ENCODE peak calls at places on chromosomes 3 and 15, in six cellular contexts. One of them, this sample, is unnamed.

GRCh38 chr15:70880781-70881180 is 11.5 kb downstream of the THAP10 start:
- DNase-seq in AG10803: no peak
- DNase-seq in fibroblast of villous mesenchyme: no peak
- DNase-seq in PC-3: peak
- DNase-seq in fibroblast of lung: no peak
- DNase-seq in HepG2: no peak
- DNase-seq in this sample: peak

GRCh38 chr3:70360985-70361384 is 48.5 kb upstream of the MDFIC2 start:
- DNase-seq in AG10803: peak
- DNase-seq in fibroblast of villous mesenchyme: peak
- DNase-seq in PC-3: peak
- DNase-seq in fibroblast of lung: peak
- DNase-seq in HepG2: no peak
- DNase-seq in this sample: peak

GRCh38 chr3:51873253-51873766 is 2.1 kb downstream of the IQCF5 start:
- DNase-seq in AG10803: no peak
- DNase-seq in fibroblast of villous mesenchyme: no peak
- DNase-seq in PC-3: no peak
- DNase-seq in fibroblast of lung: no peak
- DNase-seq in HepG2: no peak
- DNase-seq in this sample: no peak

GRCh38 chr3:193174137-193174536 is 66.9 kb upstream of the PLAAT1 start:
- DNase-seq in AG10803: no peak
- DNase-seq in fibroblast of villous mesenchyme: no peak
- DNase-seq in PC-3: no peak
- DNase-seq in fibroblast of lung: no peak
- DNase-seq in HepG2: no peak
- DNase-seq in this sample: no peak

GRCh38 chr3:24829011-24829581 is 334.4 kb upstream of the THRB start:
- DNase-seq in AG10803: no peak
- DNase-seq in fibroblast of villous mesenchyme: no peak
- DNase-seq in PC-3: no peak
- DNase-seq in fibroblast of lung: no peak
- DNase-seq in HepG2: no peak
- DNase-seq in this sample: no peak

GRCh38 chr3:111890051-111890580 is 31.1 kb downstream of the PHLDB2 start:
- DNase-seq in AG10803: no peak
- DNase-seq in fibroblast of villous mesenchyme: no peak
- DNase-seq in PC-3: peak
- DNase-seq in fibroblast of lung: no peak
- DNase-seq in HepG2: no peak
- DNase-seq in this sample: no peak

GRCh38 chr3:141405581-141405980 is 37.3 kb downstream of the ZBTB38 start:
- DNase-seq in AG10803: peak
- DNase-seq in fibroblast of villous mesenchyme: no peak
- DNase-seq in PC-3: no peak
- DNase-seq in fibroblast of lung: peak
- DNase-seq in HepG2: no peak
- DNase-seq in this sample: no peak

GRCh38 chr3:141860766-141861513 is 15.5 kb upstream of the ATP1B3 start:
- DNase-seq in AG10803: no peak
- DNase-seq in fibroblast of villous mesenchyme: peak
- DNase-seq in PC-3: no peak
- DNase-seq in fibroblast of lung: no peak
- DNase-seq in HepG2: no peak
- DNase-seq in this sample: no peak

GRCh38 chr3:143951351-143951971 is 20.2 kb upstream of the DIPK2A start:
- DNase-seq in AG10803: peak
- DNase-seq in fibroblast of villous mesenchyme: peak
- DNase-seq in PC-3: peak
- DNase-seq in fibroblast of lung: peak
- DNase-seq in HepG2: peak
- DNase-seq in this sample: peak

GRCh38 chr3:4895848-4896247 is 83.4 kb upstream of the BHLHE40 start:
- DNase-seq in AG10803: peak
- DNase-seq in fibroblast of villous mesenchyme: peak
- DNase-seq in PC-3: no peak
- DNase-seq in fibroblast of lung: peak
- DNase-seq in HepG2: no peak
- DNase-seq in this sample: peak

GRCh38 chr3:13105181-13105580 is 32.0 kb upstream of the IQSEC1 start:
- DNase-seq in AG10803: no peak
- DNase-seq in fibroblast of villous mesenchyme: no peak
- DNase-seq in PC-3: no peak
- DNase-seq in fibroblast of lung: no peak
- DNase-seq in HepG2: no peak
- DNase-seq in this sample: no peak

GRCh38 chr3:72487946-72488735 is 360.1 kb downstream of the SHQ1 start:
- DNase-seq in AG10803: peak
- DNase-seq in fibroblast of villous mesenchyme: peak
- DNase-seq in PC-3: no peak
- DNase-seq in fibroblast of lung: peak
- DNase-seq in HepG2: no peak
- DNase-seq in this sample: peak

GRCh38 chr15:57446393-57446792 is 70.1 kb downstream of the CGNL1 start:
- DNase-seq in AG10803: no peak
- DNase-seq in fibroblast of villous mesenchyme: no peak
- DNase-seq in PC-3: no peak
- DNase-seq in fibroblast of lung: no peak
- DNase-seq in HepG2: no peak
- DNase-seq in this sample: no peak

GRCh38 chr3:14540209-14540575 is at the start of gene GRIP2:
- DNase-seq in AG10803: no peak
- DNase-seq in fibroblast of villous mesenchyme: no peak
- DNase-seq in PC-3: no peak
- DNase-seq in fibroblast of lung: no peak
- DNase-seq in HepG2: no peak
- DNase-seq in this sample: no peak

GRCh38 chr3:44104668-44105321 is 136.9 kb upstream of the TOPAZ1 start:
- DNase-seq in AG10803: peak
- DNase-seq in fibroblast of villous mesenchyme: peak
- DNase-seq in PC-3: peak
- DNase-seq in fibroblast of lung: peak
- DNase-seq in HepG2: no peak
- DNase-seq in this sample: peak

GRCh38 chr15:31101262-31102048 is at the start of gene TRPM1:
- DNase-seq in AG10803: no peak
- DNase-seq in fibroblast of villous mesenchyme: no peak
- DNase-seq in PC-3: no peak
- DNase-seq in fibroblast of lung: no peak
- DNase-seq in HepG2: no peak
- DNase-seq in this sample: no peak
- TF ChIP-seq CTCF in AG10803: no peak
- TF ChIP-seq CTCF in fibroblast of villous mesenchyme: no peak
- TF ChIP-seq CTCF in PC-3: no peak
- TF ChIP-seq CTCF in fibroblast of lung: no peak
- TF ChIP-seq CTCF in HepG2: no peak
- TF ChIP-seq CTCF in this sample: no peak

DNA sequence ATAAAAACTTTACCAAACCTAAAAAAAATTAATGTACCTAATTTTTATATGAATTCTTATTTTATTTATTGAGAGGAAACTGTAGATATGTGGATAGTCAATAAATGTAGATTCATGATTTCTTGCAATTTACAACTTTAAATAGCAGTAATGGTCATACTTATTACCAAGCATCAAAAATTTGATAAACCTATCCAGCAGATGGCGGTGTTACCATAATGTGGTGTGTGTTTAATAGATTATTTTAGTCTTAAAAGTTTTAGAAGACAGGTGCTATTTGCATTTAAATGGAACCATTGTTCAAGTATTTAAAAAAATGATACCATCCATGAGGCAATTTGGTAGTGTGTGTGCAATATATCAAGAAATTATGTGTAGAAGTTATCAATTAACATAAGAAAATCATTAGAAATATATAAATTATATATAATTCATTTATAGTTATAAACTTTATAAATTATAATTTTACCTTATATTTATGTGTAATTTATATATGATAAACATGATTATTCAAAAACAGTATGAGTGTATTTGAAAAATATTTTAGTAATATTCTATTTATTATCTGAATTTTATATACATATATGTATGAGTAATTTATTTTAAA is 176.0 kb upstream of the BCHE start:
- DNase-seq in AG10803: peak
- DNase-seq in fibroblast of villous mesenchyme: peak
- DNase-seq in PC-3: peak
- DNase-seq in fibroblast of lung: peak
- DNase-seq in HepG2: peak
- DNase-seq in this sample: peak
- TF ChIP-seq CTCF in AG10803: peak
- TF ChIP-seq CTCF in fibroblast of villous mesenchyme: peak
- TF ChIP-seq CTCF in PC-3: peak
- TF ChIP-seq CTCF in fibroblast of lung: peak
- TF ChIP-seq CTCF in HepG2: peak
- TF ChIP-seq CTCF in this sample: peak

GRCh38 chr15:87599616-87600015 is 656.9 kb downstream of the NTRK3 start:
- DNase-seq in AG10803: no peak
- DNase-seq in fibroblast of villous mesenchyme: no peak
- DNase-seq in PC-3: no peak
- DNase-seq in fibroblast of lung: peak
- DNase-seq in HepG2: no peak
- DNase-seq in this sample: no peak

GRCh38 chr15:87609474-87609873 is 647.1 kb downstream of the NTRK3 start:
- DNase-seq in AG10803: peak
- DNase-seq in fibroblast of villous mesenchyme: peak
- DNase-seq in PC-3: peak
- DNase-seq in fibroblast of lung: peak
- DNase-seq in HepG2: no peak
- DNase-seq in this sample: peak

GRCh38 chr15:87609909-87610308 is 646.6 kb downstream of the NTRK3 start:
- DNase-seq in AG10803: no peak
- DNase-seq in fibroblast of villous mesenchyme: no peak
- DNase-seq in PC-3: no peak
- DNase-seq in fibroblast of lung: no peak
- DNase-seq in HepG2: no peak
- DNase-seq in this sample: no peak

GRCh38 chr15:87608238-87609028 is 648.1 kb downstream of the NTRK3 start:
- DNase-seq in AG10803: no peak
- DNase-seq in fibroblast of villous mesenchyme: no peak
- DNase-seq in PC-3: no peak
- DNase-seq in fibroblast of lung: no peak
- DNase-seq in HepG2: no peak
- DNase-seq in this sample: no peak

GRCh38 chr15:87604857-87605446 is 651.6 kb downstream of the NTRK3 start:
- DNase-seq in AG10803: no peak
- DNase-seq in fibroblast of villous mesenchyme: peak
- DNase-seq in PC-3: peak
- DNase-seq in fibroblast of lung: peak
- DNase-seq in HepG2: no peak
- DNase-seq in this sample: no peak
- TF ChIP-seq CTCF in AG10803: peak
- TF ChIP-seq CTCF in fibroblast of villous mesenchyme: peak
- TF ChIP-seq CTCF in PC-3: peak
- TF ChIP-seq CTCF in fibroblast of lung: peak
- TF ChIP-seq CTCF in HepG2: peak
- TF ChIP-seq CTCF in this sample: peak

GRCh38 chr3:20930034-20930433 is 744.0 kb upstream of the SGO1 start:
- DNase-seq in AG10803: peak
- DNase-seq in fibroblast of villous mesenchyme: peak
- DNase-seq in PC-3: peak
- DNase-seq in fibroblast of lung: peak
- DNase-seq in HepG2: no peak
- DNase-seq in this sample: peak
- TF ChIP-seq CTCF in AG10803: peak
- TF ChIP-seq CTCF in fibroblast of villous mesenchyme: peak
- TF ChIP-seq CTCF in PC-3: peak
- TF ChIP-seq CTCF in fibroblast of lung: peak
- TF ChIP-seq CTCF in HepG2: peak
- TF ChIP-seq CTCF in this sample: peak

DNA sequence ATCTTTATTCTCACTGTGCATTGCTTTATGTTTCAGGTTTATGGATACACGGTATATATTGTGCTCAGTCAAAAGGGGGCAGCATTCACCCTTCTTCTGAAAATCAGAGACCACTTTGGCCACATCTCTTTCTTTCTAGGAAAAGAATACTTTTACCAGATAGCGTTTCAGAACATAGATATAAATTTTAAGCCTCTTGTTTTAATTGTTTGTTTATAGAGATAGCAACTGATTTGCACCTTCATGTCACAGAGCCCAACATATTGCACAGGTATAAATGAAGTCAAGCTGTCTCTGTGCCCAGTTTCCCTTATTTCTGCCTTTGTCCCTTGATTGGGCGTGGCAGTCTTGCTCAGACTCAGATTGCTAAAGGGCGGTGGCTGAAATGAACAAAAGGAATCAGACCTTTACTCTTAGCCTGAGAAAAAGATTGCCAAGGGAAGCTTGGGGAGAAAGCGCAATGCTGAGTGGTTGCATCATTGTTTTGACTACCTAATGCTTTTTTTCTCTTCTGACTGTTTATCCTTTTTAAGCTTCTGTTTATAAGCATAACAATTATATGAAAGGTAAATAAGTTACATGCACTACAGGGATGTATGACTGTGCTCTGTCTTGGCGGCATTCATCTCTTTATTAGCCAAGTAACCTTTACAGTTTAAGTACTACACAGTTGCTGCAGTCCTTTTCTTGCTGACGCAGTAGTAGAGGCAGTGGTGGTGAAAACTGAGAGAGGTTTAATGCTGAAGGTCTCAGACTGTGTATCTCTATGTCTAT is 70.8 kb upstream of the ZBTB20 start:
- DNase-seq in AG10803: peak
- DNase-seq in fibroblast of villous mesenchyme: peak
- DNase-seq in PC-3: peak
- DNase-seq in fibroblast of lung: peak
- DNase-seq in HepG2: peak
- DNase-seq in this sample: peak
- TF ChIP-seq CTCF in AG10803: peak
- TF ChIP-seq CTCF in fibroblast of villous mesenchyme: peak
- TF ChIP-seq CTCF in PC-3: peak
- TF ChIP-seq CTCF in fibroblast of lung: peak
- TF ChIP-seq CTCF in HepG2: peak
- TF ChIP-seq CTCF in this sample: peak

DNA sequence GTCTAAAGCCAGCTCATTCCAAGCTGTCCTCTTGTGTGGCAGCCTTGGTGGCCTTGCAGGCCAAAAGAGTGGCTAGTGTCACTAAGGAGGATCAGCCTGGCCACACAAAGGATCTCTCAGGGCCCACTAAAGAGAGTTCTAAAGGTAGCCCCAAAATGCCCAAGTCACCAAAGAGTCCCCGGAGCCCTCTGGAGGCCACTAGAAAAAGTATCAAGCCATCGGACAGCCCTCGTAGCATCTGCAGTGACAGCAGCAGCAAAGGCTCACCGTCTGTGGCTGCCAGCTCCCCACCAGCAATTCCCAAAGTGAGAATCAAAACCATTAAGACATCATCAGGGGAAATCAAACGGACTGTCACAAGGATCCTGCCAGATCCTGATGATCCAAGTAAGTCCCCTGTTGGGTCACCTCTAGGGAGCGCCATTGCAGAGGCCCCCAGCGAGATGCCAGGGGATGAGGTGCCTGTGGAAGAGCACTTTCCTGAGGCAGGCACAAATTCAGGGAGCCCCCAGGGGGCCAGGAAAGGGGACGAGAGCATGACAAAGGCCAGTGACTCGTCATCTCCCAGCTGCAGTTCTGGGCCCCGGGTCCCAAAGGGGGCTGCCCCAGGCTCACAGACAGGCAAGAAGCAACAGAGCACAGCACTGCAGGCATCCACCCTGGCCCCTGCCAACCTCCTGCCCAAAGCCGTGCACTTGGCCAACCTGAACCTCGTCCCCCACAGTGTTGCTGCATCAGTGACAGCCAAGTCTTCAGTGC is 33.5 kb upstream of the ALPK3 start:
- DNase-seq in AG10803: no peak
- DNase-seq in fibroblast of villous mesenchyme: no peak
- DNase-seq in PC-3: no peak
- DNase-seq in fibroblast of lung: no peak
- DNase-seq in HepG2: no peak
- DNase-seq in this sample: no peak
- TF ChIP-seq CTCF in AG10803: no peak
- TF ChIP-seq CTCF in fibroblast of villous mesenchyme: peak
- TF ChIP-seq CTCF in PC-3: peak
- TF ChIP-seq CTCF in fibroblast of lung: no peak
- TF ChIP-seq CTCF in HepG2: no peak
- TF ChIP-seq CTCF in this sample: no peak

This sample was measured in fibroblast of mammary gland.